ENCODE peak calls at places on chromosomes 5 and 9, in six cellular contexts. L is H1, I is SK-N-SH, Q is GM12878, K is A549, N is K562. J is an unnamed sample.

GRCh38 chr9:69433426-69433825 is 108.4 kb downstream of the ENTREP1 start:
- DNase-seq in L (no peak), I (no peak), Q (no peak), K (no peak), N (no peak), J (no peak)

GRCh38 chr9:91948423-91949292 is 1.4 kb downstream of the ROR2 start:
- DNase-seq in L (no peak), I (peak), Q (no peak), K (peak), N (peak), J (no peak)

GRCh38 chr9:14895806-14896205 is 14.4 kb downstream of the FREM1 start:
- DNase-seq in L (no peak), I (no peak), Q (no peak), K (no peak), N (no peak), J (no peak)

GRCh38 chr5:16446993-16447392 is 18.6 kb downstream of the ZNF622 start:
- DNase-seq in L (no peak), I (no peak), Q (no peak), K (no peak), N (peak), J (no peak)

GRCh38 chr9:96418074-96418919 is at the start of gene ZNF367:
- DNase-seq in L (peak), I (peak), Q (peak), K (peak), N (peak), J (peak)

GRCh38 chr9:110543631-110544051 is 35.9 kb downstream of the SVEP1 start:
- DNase-seq in L (no peak), I (no peak), Q (no peak), K (no peak), N (no peak), J (no peak)

GRCh38 chr5:137320056-137321045 is 178.8 kb downstream of the SPOCK1 start:
- DNase-seq in L (no peak), I (peak), Q (no peak), K (peak), N (peak), J (peak)

GRCh38 chr9:112002131-112002846 is 105.7 kb downstream of the UGCG start:
- DNase-seq in L (no peak), I (no peak), Q (no peak), K (no peak), N (no peak), J (no peak)

GRCh38 chr9:113529336-113530009 is 65.9 kb downstream of the RGS3 start:
- DNase-seq in L (no peak), I (no peak), Q (no peak), K (no peak), N (no peak), J (no peak)

GRCh38 chr5:32692066-32692746 is 18.9 kb upstream of the NPR3 start:
- DNase-seq in L (no peak), I (no peak), Q (no peak), K (no peak), N (no peak), J (no peak)

GRCh38 chr5:143456952-143457547 is 53.6 kb upstream of the NR3C1 start:
- DNase-seq in L (no peak), I (no peak), Q (no peak), K (peak), N (no peak), J (no peak)

GRCh38 chr9:2362170-2362569 is 259.4 kb upstream of the VLDLR start:
- DNase-seq in L (no peak), I (no peak), Q (no peak), K (no peak), N (no peak), J (no peak)
- TF ChIP-seq CHD2 in L (no peak), I (no peak), Q (no peak), K (no peak), N (no peak), J (no peak)

GRCh38 chr5:424259-425110 is 18.5 kb upstream of the EXOC3 start:
- DNase-seq in L (no peak), I (no peak), Q (peak), K (no peak), N (no peak), J (no peak)

GRCh38 chr5:422323-423232 is 20.4 kb upstream of the EXOC3 start:
- DNase-seq in L (no peak), I (no peak), Q (no peak), K (no peak), N (no peak), J (no peak)

GRCh38 chr5:421901-422300 is 21.1 kb upstream of the EXOC3 start:
- DNase-seq in L (no peak), I (no peak), Q (no peak), K (no peak), N (no peak), J (no peak)

GRCh38 chr5:423626-424258 is 19.2 kb upstream of the EXOC3 start:
- DNase-seq in L (no peak), I (no peak), Q (no peak), K (no peak), N (peak), J (no peak)

GRCh38 chr5:423233-423565 is 19.8 kb upstream of the EXOC3 start:
- DNase-seq in L (no peak), I (no peak), Q (no peak), K (no peak), N (no peak), J (no peak)
- TF ChIP-seq USF2 in L (no peak), I (no peak), Q (no peak), K (no peak), N (no peak), J (no peak)

GRCh38 chr9:20289416-20289815 is 332.9 kb downstream of the MLLT3 start:
- DNase-seq in L (no peak), I (no peak), Q (no peak), K (no peak), N (no peak), J (no peak)

GRCh38 chr9:20286969-20287368 is 335.3 kb downstream of the MLLT3 start:
- DNase-seq in L (no peak), I (no peak), Q (no peak), K (no peak), N (no peak), J (peak)

GRCh38 chr9:20292002-20292401 is 330.3 kb downstream of the MLLT3 start:
- DNase-seq in L (no peak), I (peak), Q (no peak), K (peak), N (peak), J (peak)

GRCh38 chr9:20291201-20291600 is 331.1 kb downstream of the MLLT3 start:
- DNase-seq in L (no peak), I (no peak), Q (no peak), K (no peak), N (no peak), J (peak)

DNA sequence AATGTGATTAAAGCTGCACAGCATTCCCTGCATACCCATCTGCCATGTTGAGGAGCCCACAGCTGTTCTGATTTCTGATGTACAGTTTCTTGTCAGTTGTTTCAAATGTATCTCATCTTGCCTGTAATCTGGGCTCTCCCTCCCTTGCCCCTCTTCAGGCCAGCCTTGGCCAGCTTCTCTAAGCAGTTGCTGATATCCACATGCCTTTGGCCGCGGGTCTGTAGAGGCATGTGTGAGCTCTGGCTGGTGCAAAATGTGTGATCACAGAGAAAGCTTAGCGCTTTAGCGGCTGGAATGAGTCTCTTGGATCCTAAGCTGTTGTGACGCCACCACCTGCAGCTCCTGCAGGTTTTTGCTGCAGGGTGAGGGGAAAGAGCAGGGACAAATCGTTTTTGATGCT is 332.0 kb downstream of the MLLT3 start:
- DNase-seq in L (no peak), I (no peak), Q (no peak), K (no peak), N (no peak), J (no peak)
- TF ChIP-seq CHD2 in L (no peak), I (no peak), Q (no peak), K (no peak), N (no peak), J (no peak)

DNA sequence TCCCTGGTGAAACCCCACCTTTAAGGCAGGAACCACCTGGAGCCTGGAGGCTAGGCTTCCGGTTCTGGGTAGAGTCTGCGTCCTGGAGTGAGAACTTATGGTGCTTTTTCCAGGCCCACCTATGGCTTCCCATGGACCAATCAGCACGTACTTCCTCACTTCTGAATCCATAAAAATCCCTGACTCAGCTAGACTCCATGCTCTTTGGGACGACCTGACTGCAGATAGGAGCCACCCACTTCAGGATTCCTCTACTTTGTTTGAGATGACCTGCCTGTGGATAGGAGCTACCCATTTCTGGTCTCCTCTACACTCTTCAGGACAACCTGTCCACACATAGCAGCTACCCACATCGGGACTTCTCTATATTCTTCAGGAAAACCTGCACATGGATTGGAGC is 168.8 kb upstream of the IRX2 start:
- DNase-seq in L (no peak), I (no peak), Q (no peak), K (no peak), N (no peak), J (no peak)
- TF ChIP-seq USF2 in L (no peak), I (no peak), Q (no peak), K (no peak), N (no peak), J (no peak)

DNA sequence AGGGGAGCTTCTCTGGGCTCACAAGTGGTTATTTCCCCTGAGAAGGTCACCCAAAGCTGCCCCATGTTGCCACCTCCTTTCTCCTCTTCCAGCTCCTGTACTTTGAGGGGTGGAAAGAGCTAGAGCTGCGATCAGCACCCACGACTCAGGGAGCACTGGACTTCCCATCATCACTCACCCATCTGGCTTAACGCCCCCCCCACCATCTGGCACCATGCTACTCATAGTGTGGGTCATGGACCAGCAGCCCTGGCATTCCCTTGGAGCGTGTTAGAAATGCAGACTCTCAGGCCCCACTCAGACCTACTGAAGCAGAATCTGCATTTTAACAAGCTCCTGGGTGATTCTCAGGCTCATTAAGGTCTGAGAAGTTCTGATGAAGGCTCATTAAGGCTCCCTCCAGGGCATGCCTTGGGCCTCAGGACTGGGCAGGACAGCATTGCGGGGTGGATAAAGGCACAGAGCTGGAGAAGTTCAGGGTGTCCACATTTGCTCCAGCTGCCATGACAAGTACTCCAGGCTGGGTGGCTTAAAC is 67.3 kb downstream of the GALNT12 start:
- DNase-seq in L (no peak), I (no peak), Q (no peak), K (no peak), N (no peak), J (no peak)
- TF ChIP-seq CHD2 in L (no peak), I (no peak), Q (no peak), K (no peak), N (no peak), J (no peak)

DNA sequence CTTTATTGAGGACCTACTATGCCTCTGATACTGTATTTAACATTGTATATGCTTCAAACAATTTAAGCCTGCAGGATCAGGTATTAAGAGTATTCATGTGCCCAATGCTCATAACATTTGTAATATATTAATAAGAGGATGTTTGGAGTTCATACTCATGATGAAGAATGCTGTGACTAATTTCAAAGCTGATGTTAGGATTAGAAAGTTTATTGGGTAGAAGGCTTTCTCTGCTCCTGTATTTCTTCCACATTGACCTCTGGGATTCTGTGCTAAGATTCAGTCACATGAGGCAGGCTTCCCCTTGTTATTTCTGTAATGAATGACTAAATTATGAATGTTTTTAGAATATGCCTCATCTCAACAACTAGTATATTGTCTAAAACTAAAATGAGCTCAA is 456.4 kb downstream of the NFIB start:
- DNase-seq in L (no peak), I (no peak), Q (no peak), K (no peak), N (no peak), J (no peak)
- TF ChIP-seq USF2 in L (no peak), I (no peak), Q (no peak), K (no peak), N (no peak), J (no peak)